ENCODE peak calls at places on chromosomes 11 and 22, in four cellular contexts. X is K562, M is WTC11, N is GM12878. Q is an unnamed sample.

GRCh38 chr11:80815752-80816453 is 1375.1 kb upstream of the TENM4 start:
- DNase-seq in X (no peak), M (no peak), N (peak), Q (no peak)

GRCh38 chr22:47375621-47376321 is 613.3 kb downstream of the TBC1D22A start:
- DNase-seq in X (no peak), N (no peak), M (no peak), Q (no peak)

GRCh38 chr11:118241191-118242098 is 10.7 kb downstream of the MPZL3 start:
- DNase-seq in N (no peak), M (no peak), X (peak), Q (peak)

GRCh38 chr22:31241200-31241599 is 29.1 kb downstream of the LIMK2 start:
- DNase-seq in M (no peak), N (no peak), X (peak), Q (peak)

GRCh38 chr22:44753189-44754042 is 1.0 kb downstream of the ARHGAP8 start:
- DNase-seq in N (no peak), M (no peak), X (no peak), Q (no peak)

GRCh38 chr11:62360685-62361084 is 23.4 kb downstream of the ASRGL1 start:
- DNase-seq in X (no peak), M (no peak), N (no peak), Q (no peak)

GRCh38 chr22:47205562-47205961 is 443.1 kb downstream of the TBC1D22A start:
- DNase-seq in M (no peak), X (no peak), N (no peak), Q (no peak)

GRCh38 chr11:73257342-73258103 is 14.6 kb upstream of the P2RY6 start:
- DNase-seq in X (no peak), N (no peak), M (no peak), Q (peak)

GRCh38 chr11:96204721-96205459 is 138.1 kb downstream of the MAML2 start:
- DNase-seq in X (no peak), N (no peak), M (no peak), Q (no peak)

GRCh38 chr11:67544591-67545242 is 21.5 kb upstream of the CABP2 start:
- DNase-seq in N (no peak), M (no peak), X (no peak), Q (no peak)

GRCh38 chr11:123260511-123261211 is 65.6 kb upstream of the CLMP start:
- DNase-seq in N (no peak), M (no peak), X (no peak), Q (no peak)

GRCh38 chr11:69361466-69361865 is 67.5 kb downstream of the MYEOV start:
- DNase-seq in M (no peak), N (no peak), X (no peak), Q (no peak)

GRCh38 chr22:38963872-38964271 is 6.5 kb downstream of the APOBEC3A start:
- DNase-seq in X (peak), N (no peak), M (no peak), Q (peak)

GRCh38 chr22:16949561-16949960 is 58.5 kb downstream of the GAB4 start:
- DNase-seq in N (peak), M (no peak), X (no peak), Q (no peak)

GRCh38 chr11:62502030-62502730 is 44.4 kb downstream of the AHNAK start:
- DNase-seq in M (no peak), N (no peak), X (no peak), Q (no peak)

GRCh38 chr22:19799322-19800190 is 39.0 kb downstream of the TBX1 start:
- DNase-seq in M (no peak), N (no peak), X (peak), Q (no peak)

GRCh38 chr22:38696606-38697005 is 4.1 kb downstream of the JOSD1 start:
- DNase-seq in M (no peak), X (no peak), N (no peak), Q (peak)

GRCh38 chr22:41234815-41235687 is 5.7 kb downstream of the CHADL start:
- DNase-seq in X (no peak), M (no peak), N (no peak), Q (peak)

GRCh38 chr11:2781413-2782274 is 81.8 kb upstream of the KCNQ1OT1 start:
- DNase-seq in M (peak), N (no peak), X (no peak), Q (no peak)

GRCh38 chr11:119262668-119263351 is 54.1 kb downstream of the MCAM start:
- DNase-seq in X (no peak), N (peak), M (no peak), Q (no peak)

GRCh38 chr11:67318239-67318555 is 14.9 kb downstream of the SSH3 start:
- DNase-seq in N (no peak), X (no peak), M (no peak), Q (no peak)

GRCh38 chr11:64120951-64121569 is 44.9 kb downstream of the MACROD1 start:
- DNase-seq in X (no peak), N (no peak), M (no peak), Q (no peak)

GRCh38 chr22:47328550-47329243 is 566.2 kb downstream of the TBC1D22A start:
- DNase-seq in X (peak), N (no peak), M (no peak), Q (peak)

GRCh38 chr11:62881579-62882427 is 1.1 kb downstream of the SLC3A2 start:
- DNase-seq in N (peak), X (peak), M (peak), Q (peak)

GRCh38 chr11:89452780-89453179 is 38.4 kb downstream of the NOX4 start:
- DNase-seq in M (no peak), X (no peak), N (no peak), Q (no peak)

GRCh38 chr22:50696251-50696798 is 23.7 kb downstream of the SHANK3 start:
- DNase-seq in M (no peak), N (no peak), X (no peak), Q (no peak)

GRCh38 chr22:50276143-50276542 is 6.0 kb upstream of the MAPK11 start:
- DNase-seq in M (peak), X (peak), N (peak), Q (peak)

GRCh38 chr22:20021196-20022181 is 579 bp downstream of the TANGO2 start:
- DNase-seq in M (no peak), X (peak), N (no peak), Q (peak)

GRCh38 chr11:19995131-19995530 is 165.1 kb downstream of the DBX1 start:
- DNase-seq in N (no peak), X (peak), M (no peak), Q (peak)

GRCh38 chr11:15198284-15198683 is 83.6 kb downstream of the INSC start:
- DNase-seq in M (no peak), X (no peak), N (no peak), Q (no peak)

GRCh38 chr11:130177782-130178181 is 18.2 kb downstream of the ST14 start:
- DNase-seq in M (no peak), X (no peak), N (no peak), Q (no peak)

GRCh38 chr11:68950268-68950667 is 30.5 kb downstream of the MRGPRD start:
- DNase-seq in M (peak), N (no peak), X (peak), Q (no peak)

DNA sequence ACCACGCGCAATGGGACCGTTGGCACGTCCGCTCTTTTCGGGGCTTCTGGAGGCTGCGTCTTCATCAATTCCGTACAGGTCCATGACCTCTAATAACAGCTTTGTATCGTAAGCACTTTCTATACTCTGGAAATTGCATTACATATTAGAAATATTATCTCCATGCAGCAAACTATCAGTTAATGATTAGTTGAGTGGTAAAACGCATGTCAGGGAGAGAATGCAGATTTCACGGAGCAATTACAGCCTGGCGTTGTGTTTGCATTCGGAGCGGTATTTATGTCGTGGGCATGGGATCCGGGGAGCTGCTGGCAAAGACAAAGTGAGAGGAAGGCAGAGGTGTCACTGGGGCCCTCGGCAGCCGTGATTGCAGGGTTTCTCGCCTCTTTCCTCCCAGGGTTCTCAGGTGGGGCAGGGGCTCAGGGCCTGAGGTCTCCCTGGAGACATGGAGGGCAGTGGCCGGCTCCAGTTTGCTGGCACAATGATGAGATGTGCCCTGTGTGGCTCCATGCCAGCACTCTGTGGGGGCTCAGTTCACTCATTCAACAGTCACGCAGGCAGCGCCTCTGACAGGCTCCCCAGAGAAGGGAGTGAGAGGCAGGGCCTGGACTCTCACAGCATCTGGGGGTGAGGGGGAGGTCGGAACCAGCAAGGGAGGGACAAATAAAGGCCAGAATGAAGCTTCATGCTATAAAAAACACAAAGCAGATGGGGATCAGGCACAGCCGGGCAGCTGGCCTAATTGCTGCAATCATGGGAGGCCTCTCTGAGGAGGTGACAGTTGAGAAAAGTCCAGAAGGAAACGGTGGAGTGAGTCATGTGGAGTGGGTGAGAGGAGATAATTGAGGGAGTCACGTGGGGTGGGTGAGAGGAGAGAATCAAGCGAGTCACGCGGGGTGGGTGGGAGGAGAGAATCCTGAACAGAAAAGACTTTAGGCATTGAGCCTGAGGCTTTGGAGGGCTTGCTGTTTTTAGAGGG is 1002.7 kb downstream of the BRD1 start:
- DNase-seq in M (no peak), N (no peak), X (no peak), Q (no peak)
- TF ChIP-seq NR2C2 in M (no peak), N (no peak), X (no peak), Q (no peak)

GRCh38 chr11:72232260-72233055 is 7.9 kb downstream of the INPPL1 start:
- DNase-seq in N (no peak), M (no peak), X (no peak), Q (no peak)

GRCh38 chr11:72233056-72233772 is 8.6 kb downstream of the INPPL1 start:
- DNase-seq in M (no peak), N (no peak), X (no peak), Q (no peak)

GRCh38 chr11:72229925-72230763 is 5.6 kb downstream of the INPPL1 start:
- DNase-seq in M (no peak), N (no peak), X (no peak), Q (no peak)

GRCh38 chr11:72230764-72231365 is 6.3 kb downstream of the INPPL1 start:
- DNase-seq in M (no peak), N (no peak), X (no peak), Q (no peak)

GRCh38 chr11:72231396-72232259 is 7.1 kb downstream of the INPPL1 start:
- DNase-seq in X (no peak), M (no peak), N (no peak), Q (no peak)
- TF ChIP-seq MAX in X (no peak), M (no peak), N (no peak), Q (no peak)

DNA sequence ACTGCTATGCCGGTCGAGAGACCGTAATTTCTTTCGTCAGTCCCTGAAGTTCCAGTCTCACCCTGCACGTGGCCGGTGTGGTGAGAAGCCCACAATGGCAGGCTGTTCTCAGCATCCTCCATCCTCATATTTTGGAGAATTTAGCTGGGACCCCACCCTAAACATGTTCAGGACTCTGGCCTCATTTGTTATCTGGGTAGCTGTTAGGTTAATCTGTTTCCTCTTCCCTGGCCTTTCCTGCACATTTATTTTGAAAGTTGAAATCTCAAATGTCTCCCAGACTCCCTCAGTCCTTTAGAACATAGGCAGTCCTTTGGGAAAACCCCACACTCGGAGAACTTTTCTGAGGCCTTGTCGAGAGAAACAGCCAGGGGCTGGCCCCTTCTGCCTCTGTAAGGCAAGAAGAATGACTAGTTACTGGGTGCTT is 109.4 kb upstream of the CRYBB3 start:
- DNase-seq in X (no peak), M (no peak), N (no peak), Q (no peak)
- TF ChIP-seq NR2C2 in X (no peak), M (no peak), N (no peak), Q (no peak)

GRCh38 chr11:65434057-65434666 is 11.6 kb downstream of the NEAT1 start:
- DNase-seq in N (no peak), X (no peak), M (no peak), Q (no peak)

GRCh38 chr11:65432133-65432650 is 9.6 kb downstream of the NEAT1 start:
- DNase-seq in N (no peak), X (no peak), M (no peak), Q (no peak)

GRCh38 chr11:65434667-65435179 is 12.1 kb downstream of the NEAT1 start:
- DNase-seq in M (no peak), N (no peak), X (no peak), Q (no peak)

GRCh38 chr11:65432686-65433582 is 10.3 kb downstream of the NEAT1 start:
- DNase-seq in X (no peak), M (no peak), N (no peak), Q (no peak)

DNA sequence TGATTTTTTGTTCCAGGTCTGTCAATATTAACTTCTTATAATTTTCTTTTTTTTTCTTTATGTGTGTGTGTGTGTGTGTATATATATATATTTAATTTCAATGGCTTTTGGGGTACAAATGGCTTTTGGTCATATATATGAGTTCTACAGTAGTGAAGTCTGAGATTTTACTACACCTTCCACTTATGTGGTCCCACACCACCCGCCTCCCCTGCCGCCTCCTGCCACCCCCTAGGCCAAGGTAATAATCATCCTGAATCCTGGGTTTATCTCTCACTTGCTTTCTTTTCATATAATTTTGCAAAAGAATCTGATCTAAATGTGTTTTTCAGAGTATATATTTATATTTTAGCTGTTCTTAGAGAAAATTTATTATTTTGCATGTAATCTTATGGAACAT is 11.1 kb downstream of the NEAT1 start:
- DNase-seq in N (no peak), X (no peak), M (no peak), Q (no peak)
- TF ChIP-seq MAX in N (no peak), X (no peak), M (no peak), Q (no peak)

GRCh38 chr11:75820636-75821035 is 5.6 kb downstream of the UVRAG start:
- DNase-seq in N (no peak), M (no peak), X (no peak), Q (no peak)
- TF ChIP-seq NR2C2 in N (no peak), M (no peak), X (no peak), Q (no peak)

DNA sequence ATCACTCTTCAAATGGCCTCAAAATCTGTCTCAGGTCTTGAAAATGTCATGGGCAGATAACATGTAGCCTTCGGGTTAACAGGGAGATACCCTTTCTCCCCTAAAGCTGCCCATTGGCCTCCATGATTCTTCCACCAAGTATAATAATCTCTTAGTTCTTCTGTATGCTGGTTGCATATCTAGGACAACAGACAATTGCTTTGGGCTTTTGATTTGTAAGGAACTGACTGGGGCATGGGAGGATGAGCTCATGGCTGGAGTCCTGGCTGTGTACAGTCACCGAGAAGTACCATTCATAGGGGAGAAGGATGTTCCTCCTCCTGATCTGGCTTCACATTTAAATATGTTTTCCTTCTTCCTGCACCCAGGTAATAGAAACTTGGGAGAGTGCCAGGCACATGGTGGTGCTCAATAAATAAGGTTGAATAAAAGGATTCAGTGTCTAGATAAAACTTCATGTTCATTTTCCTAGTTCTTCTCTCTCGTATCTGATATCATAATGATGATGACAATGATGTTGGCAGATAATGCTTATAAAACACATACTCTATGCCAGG is 2.8 kb upstream of the AMPD3 start:
- DNase-seq in M (no peak), N (no peak), X (no peak), Q (no peak)
- TF ChIP-seq MAX in M (no peak), N (no peak), X (no peak), Q (no peak)

GRCh38 chr11:29006668-29007067 is 898.5 kb downstream of the METTL15 start:
- DNase-seq in X (no peak), M (no peak), N (no peak), Q (no peak)

GRCh38 chr11:29008481-29008880 is 900.3 kb downstream of the METTL15 start:
- DNase-seq in M (no peak), N (no peak), X (no peak), Q (no peak)

GRCh38 chr11:29012507-29012906 is 904.3 kb downstream of the METTL15 start:
- DNase-seq in M (no peak), X (no peak), N (no peak), Q (no peak)

GRCh38 chr11:29005401-29005980 is 897.3 kb downstream of the METTL15 start:
- DNase-seq in M (peak), N (no peak), X (no peak), Q (peak)

DNA sequence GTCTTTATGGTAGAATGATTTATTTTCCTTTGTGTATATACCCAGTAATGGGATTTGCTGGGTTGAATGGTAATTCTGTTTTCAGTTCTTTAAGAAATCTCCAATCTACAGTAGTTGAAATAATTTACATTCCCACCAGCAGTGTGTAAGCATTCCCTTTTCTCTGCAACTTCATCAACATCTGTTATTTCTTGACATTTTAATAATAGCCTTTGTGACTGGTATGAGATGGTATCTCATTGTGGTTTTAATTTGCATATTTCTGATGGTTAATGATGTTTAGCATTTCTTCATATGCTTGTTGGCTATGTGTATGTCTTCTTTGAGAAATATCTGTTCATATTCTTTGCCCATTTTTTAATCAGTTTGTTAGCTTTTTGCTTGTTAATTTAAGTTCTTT is 901.2 kb downstream of the METTL15 start:
- DNase-seq in N (no peak), M (no peak), X (no peak), Q (no peak)
- TF ChIP-seq NR2C2 in N (no peak), M (no peak), X (no peak), Q (no peak)

GRCh38 chr11:45872513-45873356 is 12.7 kb upstream of the MAPK8IP1 start:
- DNase-seq in N (no peak), M (peak), X (peak), Q (peak)
- TF ChIP-seq MAX in N (no peak), M (no peak), X (no peak), Q (no peak)

DNA sequence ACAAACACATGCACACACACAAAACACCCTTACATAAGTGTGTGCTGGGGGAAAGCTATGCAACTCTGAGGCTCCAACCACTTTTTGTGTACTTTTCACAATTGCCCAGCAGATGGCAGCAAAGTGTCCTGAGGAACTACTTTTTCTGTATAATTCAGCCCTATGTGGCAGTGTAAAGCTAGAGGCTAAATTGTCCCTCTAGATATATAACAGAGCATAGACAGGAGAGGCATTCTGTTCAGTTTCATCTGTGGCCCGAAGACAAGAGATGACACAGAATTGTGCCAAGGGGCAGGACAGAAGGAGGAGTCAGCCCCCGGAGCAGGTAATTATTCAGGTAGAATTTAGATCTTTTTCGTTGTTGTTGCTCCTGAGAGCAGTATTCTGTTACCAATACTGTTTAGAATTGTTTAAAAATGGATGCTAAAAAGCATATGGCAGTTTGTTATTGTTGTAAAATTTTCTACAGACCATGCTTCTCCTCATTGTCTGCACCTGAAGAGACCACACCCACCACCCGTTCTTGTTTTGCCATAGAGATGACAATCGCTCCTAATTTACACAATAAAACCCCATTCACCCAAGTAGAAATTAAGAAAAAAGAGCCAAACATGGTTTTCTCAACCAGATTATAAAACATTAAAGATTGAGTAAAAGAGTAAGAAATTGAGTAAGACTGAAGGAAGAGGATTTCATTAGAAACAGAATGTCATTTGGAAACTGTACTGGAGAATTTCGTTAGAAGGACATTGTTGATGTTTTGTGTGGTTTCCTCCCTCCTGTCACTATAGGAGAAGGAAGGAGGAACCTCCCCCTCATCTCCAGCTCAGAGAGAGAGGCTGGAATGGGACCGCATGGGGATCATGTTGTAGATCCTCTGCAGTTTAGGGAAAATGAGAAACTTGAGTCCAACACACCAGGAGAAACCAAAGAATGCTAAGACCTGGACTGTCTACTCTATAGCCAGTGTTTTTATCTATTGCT is 14.5 kb upstream of the MS4A7 start:
- DNase-seq in X (peak), M (peak), N (peak), Q (peak)
- TF ChIP-seq NR2C2 in X (no peak), M (no peak), N (no peak), Q (no peak)